ENCODE peak calls at places on chromosomes 6 and 20, in five cellular contexts. One of them, this sample, is unnamed.

GRCh38 chr6:119314894-119315272 is 34.7 kb downstream of the MAN1A1 start:
- DNase-seq in CD8-positive, alpha-beta T cell: no peak
- DNase-seq in GM23338: no peak
- DNase-seq in brain microvascular endothelial cell: no peak
- DNase-seq in astrocyte of the cerebellum: no peak
- DNase-seq in this sample: no peak

GRCh38 chr6:162644153-162644552 is 83.4 kb downstream of the PRKN start:
- DNase-seq in GM23338: no peak
- DNase-seq in brain microvascular endothelial cell: no peak
- DNase-seq in CD8-positive, alpha-beta T cell: no peak
- DNase-seq in astrocyte of the cerebellum: no peak
- DNase-seq in this sample: no peak

GRCh38 chr6:72916906-72917305 is 295.0 kb downstream of the KCNQ5 start:
- DNase-seq in brain microvascular endothelial cell: no peak
- DNase-seq in GM23338: no peak
- DNase-seq in astrocyte of the cerebellum: no peak
- DNase-seq in CD8-positive, alpha-beta T cell: no peak
- DNase-seq in this sample: no peak

GRCh38 chr6:136703331-136703846 is 88.9 kb downstream of the MAP3K5 start:
- DNase-seq in astrocyte of the cerebellum: no peak
- DNase-seq in GM23338: no peak
- DNase-seq in brain microvascular endothelial cell: no peak
- DNase-seq in CD8-positive, alpha-beta T cell: no peak
- DNase-seq in this sample: no peak

GRCh38 chr6:96212076-96212475 is 196.3 kb downstream of the FUT9 start:
- DNase-seq in brain microvascular endothelial cell: no peak
- DNase-seq in astrocyte of the cerebellum: no peak
- DNase-seq in CD8-positive, alpha-beta T cell: no peak
- DNase-seq in GM23338: no peak
- DNase-seq in this sample: no peak

GRCh38 chr20:57392130-57392445 is 892 bp downstream of the RBM38 start:
- DNase-seq in CD8-positive, alpha-beta T cell: no peak
- DNase-seq in brain microvascular endothelial cell: no peak
- DNase-seq in GM23338: no peak
- DNase-seq in astrocyte of the cerebellum: no peak
- DNase-seq in this sample: peak

GRCh38 chr20:42277203-42277602 is 659.0 kb upstream of the CHD6 start:
- DNase-seq in GM23338: no peak
- DNase-seq in brain microvascular endothelial cell: no peak
- DNase-seq in CD8-positive, alpha-beta T cell: no peak
- DNase-seq in astrocyte of the cerebellum: no peak
- DNase-seq in this sample: no peak

GRCh38 chr6:33443619-33444504 is 10.5 kb upstream of the ZBTB9 start:
- DNase-seq in brain microvascular endothelial cell: no peak
- DNase-seq in GM23338: no peak
- DNase-seq in CD8-positive, alpha-beta T cell: no peak
- DNase-seq in astrocyte of the cerebellum: no peak
- DNase-seq in this sample: no peak

GRCh38 chr6:159758031-159759001 is 3.5 kb upstream of the ACAT2 start:
- DNase-seq in GM23338: peak
- DNase-seq in astrocyte of the cerebellum: peak
- DNase-seq in CD8-positive, alpha-beta T cell: no peak
- DNase-seq in brain microvascular endothelial cell: peak
- DNase-seq in this sample: no peak

GRCh38 chr6:90483116-90483839 is 103.6 kb downstream of the MAP3K7 start:
- DNase-seq in CD8-positive, alpha-beta T cell: no peak
- DNase-seq in astrocyte of the cerebellum: no peak
- DNase-seq in brain microvascular endothelial cell: no peak
- DNase-seq in GM23338: no peak
- DNase-seq in this sample: no peak

GRCh38 chr6:161583561-161583960 is 309.7 kb upstream of the AGPAT4 start:
- DNase-seq in GM23338: no peak
- DNase-seq in brain microvascular endothelial cell: no peak
- DNase-seq in CD8-positive, alpha-beta T cell: no peak
- DNase-seq in astrocyte of the cerebellum: no peak
- DNase-seq in this sample: no peak

GRCh38 chr6:66094615-66095014 is 387.6 kb upstream of the EYS start:
- DNase-seq in GM23338: no peak
- DNase-seq in CD8-positive, alpha-beta T cell: no peak
- DNase-seq in astrocyte of the cerebellum: no peak
- DNase-seq in brain microvascular endothelial cell: no peak
- DNase-seq in this sample: no peak

GRCh38 chr20:8301655-8302054 is 169.6 kb downstream of the PLCB1 start:
- DNase-seq in brain microvascular endothelial cell: no peak
- DNase-seq in astrocyte of the cerebellum: peak
- DNase-seq in GM23338: no peak
- DNase-seq in CD8-positive, alpha-beta T cell: no peak
- DNase-seq in this sample: no peak

GRCh38 chr6:111427341-111428116 is 55.5 kb downstream of the REV3L start:
- DNase-seq in GM23338: no peak
- DNase-seq in brain microvascular endothelial cell: peak
- DNase-seq in astrocyte of the cerebellum: peak
- DNase-seq in CD8-positive, alpha-beta T cell: no peak
- DNase-seq in this sample: peak

GRCh38 chr6:49326337-49326736 is 136.7 kb downstream of the MMUT start:
- DNase-seq in CD8-positive, alpha-beta T cell: no peak
- DNase-seq in GM23338: no peak
- DNase-seq in brain microvascular endothelial cell: peak
- DNase-seq in astrocyte of the cerebellum: no peak
- DNase-seq in this sample: no peak

GRCh38 chr20:50379049-50379990 is 130.9 kb upstream of the PTPN1 start:
- DNase-seq in astrocyte of the cerebellum: peak
- DNase-seq in brain microvascular endothelial cell: peak
- DNase-seq in GM23338: no peak
- DNase-seq in CD8-positive, alpha-beta T cell: no peak
- DNase-seq in this sample: peak

GRCh38 chr6:15953152-15953880 is 175.6 kb upstream of the MYLIP start:
- DNase-seq in GM23338: peak
- DNase-seq in astrocyte of the cerebellum: no peak
- DNase-seq in brain microvascular endothelial cell: peak
- DNase-seq in CD8-positive, alpha-beta T cell: no peak
- DNase-seq in this sample: no peak

GRCh38 chr6:148780918-148781436 is 34.1 kb downstream of the UST start:
- DNase-seq in CD8-positive, alpha-beta T cell: no peak
- DNase-seq in brain microvascular endothelial cell: no peak
- DNase-seq in GM23338: no peak
- DNase-seq in astrocyte of the cerebellum: no peak
- DNase-seq in this sample: no peak

GRCh38 chr20:60762386-60762785 is 489.7 kb upstream of the CDH4 start:
- DNase-seq in astrocyte of the cerebellum: no peak
- DNase-seq in GM23338: no peak
- DNase-seq in CD8-positive, alpha-beta T cell: no peak
- DNase-seq in brain microvascular endothelial cell: no peak
- DNase-seq in this sample: no peak

GRCh38 chr6:6696867-6697531 is 108.5 kb downstream of the LY86 start:
- DNase-seq in CD8-positive, alpha-beta T cell: peak
- DNase-seq in astrocyte of the cerebellum: no peak
- DNase-seq in brain microvascular endothelial cell: peak
- DNase-seq in GM23338: peak
- DNase-seq in this sample: peak
- H3K4me3 ChIP-seq in CD8-positive, alpha-beta T cell: no peak
- H3K4me3 ChIP-seq in astrocyte of the cerebellum: no peak
- H3K4me3 ChIP-seq in brain microvascular endothelial cell: no peak
- H3K4me3 ChIP-seq in GM23338: no peak
- H3K4me3 ChIP-seq in this sample: no peak

GRCh38 chr6:145815875-145816274 is 1.3 kb upstream of the FBXO30 start:
- DNase-seq in astrocyte of the cerebellum: no peak
- DNase-seq in brain microvascular endothelial cell: no peak
- DNase-seq in GM23338: no peak
- DNase-seq in CD8-positive, alpha-beta T cell: no peak
- DNase-seq in this sample: peak
- H3K4me3 ChIP-seq in astrocyte of the cerebellum: peak
- H3K4me3 ChIP-seq in brain microvascular endothelial cell: peak
- H3K4me3 ChIP-seq in GM23338: peak
- H3K4me3 ChIP-seq in CD8-positive, alpha-beta T cell: peak
- H3K4me3 ChIP-seq in this sample: no peak

DNA sequence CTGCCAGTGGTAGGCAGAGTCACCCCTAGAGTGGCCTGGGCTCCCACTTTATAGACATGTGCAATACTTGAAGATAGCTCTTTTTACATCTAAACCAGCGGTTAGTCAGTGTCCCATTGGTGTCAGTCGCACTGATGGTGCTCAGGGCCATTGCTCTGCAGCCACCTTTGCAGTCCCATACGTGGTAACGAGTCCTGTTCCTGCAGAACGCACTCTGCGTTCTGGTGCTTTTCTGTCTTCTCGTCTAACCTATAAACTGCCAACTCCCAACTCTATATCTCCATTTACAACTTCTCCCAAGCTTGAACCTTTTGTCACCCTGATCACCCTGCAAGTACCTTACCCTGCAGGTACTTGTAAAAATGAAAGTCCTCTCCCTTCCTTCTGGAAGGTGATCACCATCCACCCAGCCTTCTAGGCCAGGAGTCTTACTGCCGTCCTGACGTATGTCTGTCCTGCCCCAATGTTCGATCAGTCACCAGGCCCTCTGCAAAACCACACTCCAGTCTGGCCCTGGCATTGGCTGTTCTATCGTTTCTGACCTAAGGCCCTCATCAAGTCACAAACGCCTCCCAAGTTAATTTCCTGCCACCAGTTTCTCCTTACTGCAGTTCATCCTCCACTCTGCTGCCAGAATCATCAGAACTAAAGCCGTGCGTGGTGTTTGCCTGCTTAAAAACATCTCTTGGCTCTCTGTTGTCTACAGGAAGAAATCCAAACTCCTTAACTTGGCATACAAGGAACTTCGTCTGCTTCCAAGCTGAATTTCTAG is 7.9 kb downstream of the RREB1 start:
- DNase-seq in brain microvascular endothelial cell: no peak
- DNase-seq in GM23338: no peak
- DNase-seq in astrocyte of the cerebellum: no peak
- DNase-seq in CD8-positive, alpha-beta T cell: no peak
- DNase-seq in this sample: peak
- H3K4me3 ChIP-seq in brain microvascular endothelial cell: no peak
- H3K4me3 ChIP-seq in GM23338: no peak
- H3K4me3 ChIP-seq in astrocyte of the cerebellum: no peak
- H3K4me3 ChIP-seq in CD8-positive, alpha-beta T cell: no peak
- H3K4me3 ChIP-seq in this sample: no peak

GRCh38 chr6:48186746-48187145 is 75.7 kb upstream of the PTCHD4 start:
- DNase-seq in GM23338: peak
- DNase-seq in astrocyte of the cerebellum: no peak
- DNase-seq in CD8-positive, alpha-beta T cell: no peak
- DNase-seq in brain microvascular endothelial cell: no peak
- DNase-seq in this sample: no peak
- H3K4me3 ChIP-seq in GM23338: no peak
- H3K4me3 ChIP-seq in astrocyte of the cerebellum: no peak
- H3K4me3 ChIP-seq in CD8-positive, alpha-beta T cell: no peak
- H3K4me3 ChIP-seq in brain microvascular endothelial cell: no peak
- H3K4me3 ChIP-seq in this sample: no peak

DNA sequence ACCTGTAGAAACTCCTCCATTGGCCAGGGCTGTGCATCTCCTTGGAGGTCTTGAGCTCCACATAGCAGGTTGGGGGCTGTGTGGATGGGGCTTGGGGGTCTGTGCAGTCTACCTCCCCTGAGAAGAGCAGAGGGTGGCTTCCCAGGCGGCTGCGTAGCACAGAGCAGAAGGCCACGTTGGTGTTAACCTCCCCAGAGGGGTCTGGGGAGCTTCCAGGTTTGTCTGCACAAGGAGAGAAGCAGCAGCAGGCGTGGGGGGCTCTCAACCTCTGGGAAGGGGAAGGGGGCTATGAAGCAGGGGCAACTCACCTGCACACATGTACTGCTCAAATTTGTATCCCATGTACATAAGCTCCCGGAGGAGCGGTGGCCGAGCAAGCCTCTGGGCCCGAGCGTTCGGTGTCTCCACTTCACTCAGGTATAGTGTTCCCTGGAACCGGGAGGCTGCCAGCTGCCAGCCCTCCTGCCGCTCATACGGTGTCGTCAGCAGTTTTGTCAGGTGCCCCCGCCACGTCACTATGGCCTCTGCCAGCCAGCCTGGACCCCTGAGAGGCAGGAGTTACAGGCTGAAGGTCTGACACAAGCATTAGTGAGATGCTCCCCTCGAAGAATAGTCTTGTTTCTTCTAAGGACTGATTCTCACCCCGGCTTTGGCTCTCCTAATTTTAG is 1.2 kb downstream of the DXO start:
- DNase-seq in brain microvascular endothelial cell: no peak
- DNase-seq in CD8-positive, alpha-beta T cell: no peak
- DNase-seq in astrocyte of the cerebellum: no peak
- DNase-seq in GM23338: no peak
- DNase-seq in this sample: no peak
- H3K4me3 ChIP-seq in brain microvascular endothelial cell: peak
- H3K4me3 ChIP-seq in CD8-positive, alpha-beta T cell: peak
- H3K4me3 ChIP-seq in astrocyte of the cerebellum: peak
- H3K4me3 ChIP-seq in GM23338: peak
- H3K4me3 ChIP-seq in this sample: peak

DNA sequence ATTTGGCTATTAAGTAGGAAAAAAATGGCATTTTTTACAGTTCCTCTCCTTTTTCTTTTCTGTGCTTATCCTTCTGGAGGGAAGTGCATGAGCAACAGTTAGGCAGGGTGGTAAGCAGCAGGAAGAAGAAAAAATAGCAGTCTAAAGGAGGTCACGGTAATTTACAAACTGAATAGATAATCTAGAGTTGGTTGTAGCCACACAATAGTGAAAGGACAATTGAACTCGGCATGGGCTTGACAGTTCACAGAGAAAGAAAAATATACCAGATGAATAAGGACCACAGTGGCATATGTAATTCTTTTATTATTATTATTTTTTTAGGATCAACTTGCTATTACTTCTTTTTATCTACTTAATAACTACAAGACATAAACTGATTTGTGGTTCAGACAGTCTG is 358.6 kb downstream of the BTBD9 start:
- DNase-seq in CD8-positive, alpha-beta T cell: no peak
- DNase-seq in astrocyte of the cerebellum: peak
- DNase-seq in brain microvascular endothelial cell: no peak
- DNase-seq in GM23338: no peak
- DNase-seq in this sample: no peak
- H3K4me3 ChIP-seq in CD8-positive, alpha-beta T cell: no peak
- H3K4me3 ChIP-seq in astrocyte of the cerebellum: no peak
- H3K4me3 ChIP-seq in brain microvascular endothelial cell: no peak
- H3K4me3 ChIP-seq in GM23338: no peak
- H3K4me3 ChIP-seq in this sample: no peak